ENCODE peak calls at places on chromosomes 11 and 22, in five cellular contexts. One of them, this sample, is unnamed.

GRCh38 chr11:106457727-106458126 is 380.3 kb downstream of the AASDHPPT start:
- DNase-seq in tibial nerve: no peak
- DNase-seq in spleen: no peak
- DNase-seq in uterus: no peak
- DNase-seq in adrenal gland: no peak
- DNase-seq in this sample: no peak

GRCh38 chr22:45452565-45453449 is 39.3 kb downstream of the RIBC2 start:
- DNase-seq in tibial nerve: no peak
- DNase-seq in spleen: no peak
- DNase-seq in uterus: no peak
- DNase-seq in adrenal gland: no peak
- DNase-seq in this sample: no peak

GRCh38 chr22:42863349-42863911 is 6.4 kb upstream of the ARFGAP3 start:
- DNase-seq in tibial nerve: no peak
- DNase-seq in spleen: no peak
- DNase-seq in uterus: no peak
- DNase-seq in adrenal gland: no peak
- DNase-seq in this sample: no peak

GRCh38 chr11:104467414-104467813 is 303.5 kb upstream of the PDGFD start:
- DNase-seq in tibial nerve: no peak
- DNase-seq in spleen: no peak
- DNase-seq in uterus: no peak
- DNase-seq in adrenal gland: no peak
- DNase-seq in this sample: no peak

GRCh38 chr11:120674537-120674936 is 163.0 kb downstream of the GRIK4 start:
- DNase-seq in tibial nerve: no peak
- DNase-seq in spleen: no peak
- DNase-seq in uterus: no peak
- DNase-seq in adrenal gland: no peak
- DNase-seq in this sample: no peak

GRCh38 chr11:109486129-109486528 is 64.1 kb downstream of the C11orf87 start:
- DNase-seq in tibial nerve: no peak
- DNase-seq in spleen: no peak
- DNase-seq in uterus: no peak
- DNase-seq in adrenal gland: no peak
- DNase-seq in this sample: no peak

GRCh38 chr11:36684840-36685800 is 87.1 kb upstream of the RAG2 start:
- DNase-seq in tibial nerve: no peak
- DNase-seq in spleen: no peak
- DNase-seq in uterus: no peak
- DNase-seq in adrenal gland: no peak
- DNase-seq in this sample: no peak

GRCh38 chr11:326592-326841 is 5.9 kb upstream of the IFITM3 start:
- DNase-seq in tibial nerve: no peak
- DNase-seq in spleen: no peak
- DNase-seq in uterus: no peak
- DNase-seq in adrenal gland: no peak
- DNase-seq in this sample: no peak

GRCh38 chr22:48702573-48703264 is 1125.0 kb downstream of the BRD1 start:
- DNase-seq in tibial nerve: peak
- DNase-seq in spleen: peak
- DNase-seq in uterus: no peak
- DNase-seq in adrenal gland: no peak
- DNase-seq in this sample: no peak

GRCh38 chr11:2666828-2667570 is 32.8 kb downstream of the KCNQ1OT1 start:
- DNase-seq in tibial nerve: no peak
- DNase-seq in spleen: peak
- DNase-seq in uterus: no peak
- DNase-seq in adrenal gland: peak
- DNase-seq in this sample: no peak

GRCh38 chr11:100080401-100080800 is 606.7 kb upstream of the ARHGAP42 start:
- DNase-seq in tibial nerve: no peak
- DNase-seq in spleen: no peak
- DNase-seq in uterus: no peak
- DNase-seq in adrenal gland: no peak
- DNase-seq in this sample: no peak

GRCh38 chr11:86951706-86952105 is 3.5 kb downstream of the FZD4 start:
- DNase-seq in tibial nerve: no peak
- DNase-seq in spleen: no peak
- DNase-seq in uterus: no peak
- DNase-seq in adrenal gland: no peak
- DNase-seq in this sample: no peak

GRCh38 chr22:46368422-46368821 is 32.9 kb downstream of the TRMU start:
- DNase-seq in tibial nerve: no peak
- DNase-seq in spleen: no peak
- DNase-seq in uterus: no peak
- DNase-seq in adrenal gland: no peak
- DNase-seq in this sample: no peak

GRCh38 chr11:12508151-12508740 is 130.9 kb downstream of the PARVA start:
- DNase-seq in tibial nerve: peak
- DNase-seq in spleen: no peak
- DNase-seq in uterus: peak
- DNase-seq in adrenal gland: no peak
- DNase-seq in this sample: no peak

GRCh38 chr11:134289789-134290188 is 13.6 kb downstream of the GLB1L3 start:
- DNase-seq in tibial nerve: no peak
- DNase-seq in spleen: no peak
- DNase-seq in uterus: no peak
- DNase-seq in adrenal gland: no peak
- DNase-seq in this sample: no peak

GRCh38 chr11:77506857-77507256 is 33.0 kb upstream of the PAK1 start:
- DNase-seq in tibial nerve: no peak
- DNase-seq in spleen: no peak
- DNase-seq in uterus: no peak
- DNase-seq in adrenal gland: no peak
- DNase-seq in this sample: peak

GRCh38 chr11:86459682-86460460 is 85.2 kb downstream of the CCDC81 start:
- DNase-seq in tibial nerve: peak
- DNase-seq in spleen: no peak
- DNase-seq in uterus: peak
- DNase-seq in adrenal gland: peak
- DNase-seq in this sample: peak

GRCh38 chr22:29266564-29267461 is 968 bp downstream of the RHBDD3 start:
- DNase-seq in tibial nerve: no peak
- DNase-seq in spleen: peak
- DNase-seq in uterus: no peak
- DNase-seq in adrenal gland: peak
- DNase-seq in this sample: no peak

GRCh38 chr11:1054143-1055108 is 17.9 kb upstream of the MUC6 start:
- DNase-seq in tibial nerve: no peak
- DNase-seq in spleen: peak
- DNase-seq in uterus: peak
- DNase-seq in adrenal gland: no peak
- DNase-seq in this sample: peak

GRCh38 chr11:28017816-28018215 is 90.1 kb downstream of the KIF18A start:
- DNase-seq in tibial nerve: no peak
- DNase-seq in spleen: no peak
- DNase-seq in uterus: no peak
- DNase-seq in adrenal gland: no peak
- DNase-seq in this sample: no peak

GRCh38 chr22:35212020-35212419 is 45.3 kb upstream of the HMGXB4 start:
- DNase-seq in tibial nerve: no peak
- DNase-seq in spleen: no peak
- DNase-seq in uterus: no peak
- DNase-seq in adrenal gland: no peak
- DNase-seq in this sample: peak

GRCh38 chr11:44842219-44842618 is 108.5 kb downstream of the TP53I11 start:
- DNase-seq in tibial nerve: no peak
- DNase-seq in spleen: no peak
- DNase-seq in uterus: no peak
- DNase-seq in adrenal gland: no peak
- DNase-seq in this sample: no peak

GRCh38 chr22:47780281-47780875 is 1017.9 kb downstream of the TBC1D22A start:
- DNase-seq in tibial nerve: no peak
- DNase-seq in spleen: no peak
- DNase-seq in uterus: no peak
- DNase-seq in adrenal gland: no peak
- DNase-seq in this sample: no peak

GRCh38 chr11:94134651-94135512 is 6.2 kb downstream of the PANX1 start:
- DNase-seq in tibial nerve: peak
- DNase-seq in spleen: no peak
- DNase-seq in uterus: peak
- DNase-seq in adrenal gland: peak
- DNase-seq in this sample: no peak

GRCh38 chr11:44968510-44968909 is 17.8 kb upstream of the TP53I11 start:
- DNase-seq in tibial nerve: no peak
- DNase-seq in spleen: no peak
- DNase-seq in uterus: no peak
- DNase-seq in adrenal gland: no peak
- DNase-seq in this sample: no peak

GRCh38 chr11:2991477-2992233 is 474 bp downstream of the NAP1L4 start:
- DNase-seq in tibial nerve: no peak
- DNase-seq in spleen: no peak
- DNase-seq in uterus: peak
- DNase-seq in adrenal gland: no peak
- DNase-seq in this sample: peak

GRCh38 chr11:110463153-110463552 is 33.4 kb downstream of the FDX1 start:
- DNase-seq in tibial nerve: peak
- DNase-seq in spleen: peak
- DNase-seq in uterus: peak
- DNase-seq in adrenal gland: no peak
- DNase-seq in this sample: no peak

GRCh38 chr11:6694229-6694535 is 11.0 kb upstream of the MRPL17 start:
- DNase-seq in tibial nerve: no peak
- DNase-seq in spleen: no peak
- DNase-seq in uterus: no peak
- DNase-seq in adrenal gland: no peak
- DNase-seq in this sample: no peak

GRCh38 chr11:9916480-9916879 is 252.6 kb downstream of the SWAP70 start:
- DNase-seq in tibial nerve: no peak
- DNase-seq in spleen: no peak
- DNase-seq in uterus: no peak
- DNase-seq in adrenal gland: no peak
- DNase-seq in this sample: no peak

GRCh38 chr11:11313902-11314692 is 39.0 kb downstream of the CSNK2A3 start:
- DNase-seq in tibial nerve: no peak
- DNase-seq in spleen: no peak
- DNase-seq in uterus: no peak
- DNase-seq in adrenal gland: peak
- DNase-seq in this sample: no peak
- H3K27ac ChIP-seq in tibial nerve: no peak
- H3K27ac ChIP-seq in spleen: no peak
- H3K27ac ChIP-seq in uterus: peak
- H3K27ac ChIP-seq in adrenal gland: peak
- H3K27ac ChIP-seq in this sample: no peak

DNA sequence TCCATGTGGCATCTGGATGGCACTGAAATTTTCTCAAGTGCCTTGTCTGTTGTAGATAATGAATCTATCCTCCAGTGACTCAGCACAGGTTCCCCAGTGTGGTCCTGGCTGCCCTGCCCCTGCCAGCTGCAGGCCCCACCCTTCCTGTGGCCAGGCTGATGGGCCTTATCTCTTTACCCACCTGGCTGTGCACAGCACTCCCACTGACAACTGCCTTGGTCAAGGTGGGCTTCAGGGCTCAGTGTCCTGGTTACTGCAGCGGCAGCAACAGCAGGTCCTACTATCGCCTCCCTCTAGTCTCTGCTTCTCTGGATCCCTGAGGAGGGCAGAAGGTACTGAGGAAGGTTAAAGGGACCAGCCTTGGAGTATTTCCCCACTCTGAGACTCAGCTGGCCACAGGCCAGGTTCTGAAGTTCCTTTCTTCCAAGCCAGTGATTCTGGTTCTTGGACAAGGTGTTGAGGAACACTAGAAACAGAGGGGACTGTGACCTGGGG is 3.1 kb downstream of the HMBS start:
- DNase-seq in tibial nerve: no peak
- DNase-seq in spleen: no peak
- DNase-seq in uterus: no peak
- DNase-seq in adrenal gland: no peak
- DNase-seq in this sample: no peak
- TF ChIP-seq POLR2A in tibial nerve: no peak
- TF ChIP-seq POLR2A in spleen: no peak
- TF ChIP-seq POLR2A in uterus: no peak
- TF ChIP-seq POLR2A in adrenal gland: no peak
- TF ChIP-seq POLR2A in this sample: no peak

GRCh38 chr22:50246242-50247175 is 1.7 kb upstream of the TUBGCP6 start:
- DNase-seq in tibial nerve: no peak
- DNase-seq in spleen: no peak
- DNase-seq in uterus: no peak
- DNase-seq in adrenal gland: no peak
- DNase-seq in this sample: no peak
- H3K27ac ChIP-seq in tibial nerve: no peak
- H3K27ac ChIP-seq in spleen: no peak
- H3K27ac ChIP-seq in uterus: peak
- H3K27ac ChIP-seq in adrenal gland: no peak
- H3K27ac ChIP-seq in this sample: no peak

DNA sequence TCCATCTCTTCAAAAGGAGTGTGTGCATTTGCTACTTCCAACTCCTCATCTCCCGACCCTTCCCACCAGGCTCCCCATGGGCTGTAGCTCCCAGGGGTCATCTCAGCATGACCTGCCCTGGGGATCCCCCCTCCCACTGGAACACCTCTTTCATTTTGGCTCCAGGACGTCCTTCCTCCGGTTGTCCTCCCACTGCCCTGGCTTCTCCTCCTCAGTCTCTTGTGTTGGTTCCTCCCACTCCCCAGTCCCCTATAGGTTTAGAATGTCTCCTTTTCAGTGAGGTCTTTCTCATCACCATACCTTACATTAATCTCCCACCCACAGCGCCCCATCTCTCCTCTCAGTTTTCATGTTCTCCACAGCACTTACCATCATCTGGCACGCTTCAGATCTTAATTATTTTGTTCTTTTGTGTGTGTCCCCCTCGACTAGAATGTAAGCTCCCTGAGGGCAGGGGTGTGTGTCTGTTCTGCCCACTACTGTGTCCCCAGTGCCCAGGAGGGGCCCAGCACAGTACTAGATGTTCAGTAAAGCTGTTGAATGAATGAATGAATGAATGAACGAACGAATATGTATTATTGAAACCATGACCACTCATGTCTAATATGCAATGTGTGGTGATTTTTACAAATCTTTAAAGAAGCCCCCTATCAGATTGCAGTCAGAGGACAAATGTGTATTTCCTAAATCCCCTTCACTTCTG is 2.0 kb upstream of the TMA7B start:
- DNase-seq in tibial nerve: no peak
- DNase-seq in spleen: no peak
- DNase-seq in uterus: no peak
- DNase-seq in adrenal gland: no peak
- DNase-seq in this sample: no peak
- TF ChIP-seq POLR2A in tibial nerve: no peak
- TF ChIP-seq POLR2A in spleen: no peak
- TF ChIP-seq POLR2A in uterus: no peak
- TF ChIP-seq POLR2A in adrenal gland: no peak
- TF ChIP-seq POLR2A in this sample: no peak

GRCh38 chr11:88626216-88626615 is 288.7 kb upstream of the CTSC start:
- DNase-seq in tibial nerve: no peak
- DNase-seq in spleen: no peak
- DNase-seq in uterus: no peak
- DNase-seq in adrenal gland: no peak
- DNase-seq in this sample: no peak
- H3K27ac ChIP-seq in tibial nerve: no peak
- H3K27ac ChIP-seq in spleen: no peak
- H3K27ac ChIP-seq in uterus: no peak
- H3K27ac ChIP-seq in adrenal gland: no peak
- H3K27ac ChIP-seq in this sample: no peak